ENCODE peak calls at places on chromosomes 16 and 17, in six cellular contexts. U, L, J, K, G and T are unnamed samples.

GRCh38 chr16:17368951-17369350 is 101.8 kb downstream of the XYLT1 start:
- DNase-seq in U (no peak), K (no peak), J (no peak), G (no peak), L (no peak), T (no peak)

GRCh38 chr16:19559242-19559910 is 3.9 kb downstream of the VPS35L start:
- DNase-seq in G (peak; percentile 58), K (peak; percentile 59), J (no peak), U (peak; percentile 35), L (peak; percentile 67), T (peak; percentile 63)

GRCh38 chr17:57956311-57957119 is 1.3 kb upstream of the CUEDC1 start:
- DNase-seq in U (no peak), J (peak; percentile 62), G (no peak), K (no peak), L (no peak), T (peak; percentile 43)

GRCh38 chr16:85812031-85812807 is 12.7 kb downstream of the COX4I1 start:
- DNase-seq in G (no peak), K (no peak), U (no peak), L (no peak), J (no peak), T (no peak)

GRCh38 chr16:31087971-31088370 is 772 bp downstream of the PRSS53 start:
- DNase-seq in L (no peak), G (no peak), U (no peak), J (no peak), K (no peak), T (no peak)

GRCh38 chr17:31134526-31134925 is 39.7 kb downstream of the NF1 start:
- DNase-seq in L (no peak), J (no peak), K (no peak), G (no peak), U (no peak), T (no peak)

GRCh38 chr17:43860077-43860725 is 13.2 kb downstream of the CD300LG start:
- DNase-seq in J (no peak), K (no peak), L (no peak), U (no peak), G (no peak), T (no peak)

GRCh38 chr17:57004944-57005579 is 27.1 kb downstream of the SCPEP1 start:
- DNase-seq in G (no peak), U (peak; percentile 31), J (peak; percentile 71), L (peak; percentile 25), K (no peak), T (peak; percentile 93)

GRCh38 chr17:54785643-54786258 is 114.9 kb upstream of the TOM1L1 start:
- DNase-seq in U (no peak), J (no peak), K (no peak), G (no peak), L (no peak), T (no peak)

GRCh38 chr16:55046146-55046460 is 115.4 kb downstream of the IRX5 start:
- DNase-seq in U (no peak), K (no peak), J (no peak), G (no peak), L (no peak), T (no peak)

GRCh38 chr16:85738878-85739715 is 11.8 kb downstream of the C16orf74 start:
- DNase-seq in K (no peak), U (no peak), J (no peak), G (no peak), L (no peak), T (no peak)

GRCh38 chr17:76593338-76593737 is 7.7 kb upstream of the ST6GALNAC2 start:
- DNase-seq in U (no peak), J (no peak), K (no peak), G (no peak), L (no peak), T (no peak)

GRCh38 chr17:9225305-9226101 is 204.2 kb downstream of the NTN1 start:
- DNase-seq in K (no peak), L (no peak), G (no peak), J (no peak), U (no peak), T (no peak)

GRCh38 chr16:88868974-88869672 is 2.7 kb upstream of the PABPN1L start:
- DNase-seq in J (no peak), G (no peak), U (no peak), L (no peak), K (no peak), T (no peak)

GRCh38 chr17:53894591-53894990 is 71.9 kb downstream of the KIF2B start:
- DNase-seq in L (no peak), K (no peak), G (no peak), J (no peak), U (no peak), T (no peak)

GRCh38 chr16:68033101-68033500 is 10.0 kb downstream of the DUS2 start:
- DNase-seq in J (no peak), K (no peak), G (no peak), L (no peak), U (no peak), T (no peak)

GRCh38 chr17:69060835-69061234 is at the start of gene ABCA9:
- DNase-seq in J (no peak), U (no peak), L (no peak), G (no peak), K (peak; percentile 90), T (no peak)
- TF ChIP-seq MYC in J (no peak), U (no peak), L (no peak), G (no peak), K (no peak), T (no peak)

GRCh38 chr17:80220709-80221215 is 535 bp downstream of the SLC26A11 start:
- DNase-seq in L (no peak), J (no peak), K (peak; percentile 14), U (peak; percentile 46), G (no peak), T (no peak)
- TF ChIP-seq MAX in L (no peak), J (no peak), K (no peak), U (no peak), G (no peak), T (no peak)

GRCh38 chr16:4341250-4341649 is 9.9 kb downstream of the PAM16 start:
- DNase-seq in G (no peak), K (no peak), L (no peak), U (no peak), J (no peak), T (no peak)

GRCh38 chr16:4339455-4339854 is 11.7 kb downstream of the PAM16 start:
- DNase-seq in G (no peak), L (no peak), K (no peak), J (no peak), U (no peak), T (no peak)

GRCh38 chr16:4338712-4339299 is 12.3 kb downstream of the PAM16 start:
- DNase-seq in U (no peak), G (no peak), L (no peak), K (no peak), J (no peak), T (no peak)

GRCh38 chr16:4340443-4340842 is 10.7 kb downstream of the PAM16 start:
- DNase-seq in G (no peak), J (no peak), U (no peak), L (no peak), K (no peak), T (no peak)

GRCh38 chr16:4339909-4340308 is 11.2 kb downstream of the PAM16 start:
- DNase-seq in U (no peak), L (no peak), G (no peak), K (peak; percentile 64), J (no peak), T (no peak)
- TF ChIP-seq CTCF in U (no peak), L (no peak), G (no peak), K (no peak), J (no peak), T (no peak)

DNA sequence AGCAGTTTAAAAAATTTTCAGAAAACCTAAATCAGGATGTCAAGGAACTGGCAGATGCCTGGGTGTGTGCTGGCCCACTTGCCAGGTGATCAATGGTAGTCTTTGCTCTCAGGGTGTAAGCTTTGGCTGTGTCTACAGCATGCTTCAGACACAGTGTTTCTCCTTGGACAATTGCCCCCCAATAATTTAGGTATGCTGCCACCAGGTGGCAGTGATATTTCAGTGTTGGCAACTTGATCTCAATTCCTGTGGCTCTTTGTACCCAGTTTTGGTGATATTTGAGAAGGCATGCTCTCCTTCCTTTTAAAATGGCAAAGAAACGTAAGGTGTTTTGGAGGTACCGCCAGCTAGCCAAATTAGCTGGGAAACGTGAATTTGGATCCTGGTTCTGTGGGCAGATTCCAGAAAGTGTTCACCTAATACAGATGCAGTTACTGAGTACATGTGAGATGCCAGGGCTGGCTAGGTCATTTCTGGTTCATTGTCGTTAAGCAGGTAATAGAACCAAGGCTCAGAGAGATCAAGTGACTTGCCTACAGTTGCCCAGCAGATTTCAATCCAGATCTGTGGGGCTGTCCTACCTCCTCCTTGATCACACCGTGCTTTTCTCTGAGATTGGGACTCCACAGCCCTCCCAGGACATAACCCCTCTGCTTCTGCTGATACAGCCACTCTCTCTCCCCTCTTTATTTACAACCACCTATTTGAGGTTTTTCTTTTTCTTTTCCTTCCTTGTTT is 155.6 kb upstream of the PLCG2 start:
- DNase-seq in K (peak; percentile 80), J (peak; percentile 37), L (peak; percentile 81), U (peak; percentile 73), G (peak; percentile 50), T (peak; percentile 75)
- TF ChIP-seq MYC in K (no peak), J (no peak), L (no peak), U (no peak), G (no peak), T (no peak)

GRCh38 chr17:83189673-83190385 is 110.4 kb downstream of the METRNL start:
- DNase-seq in G (peak; percentile 60), K (peak; percentile 45), J (no peak), L (no peak), U (no peak), T (no peak)

GRCh38 chr17:83190601-83191387 is 111.4 kb downstream of the METRNL start:
- DNase-seq in G (no peak), J (no peak), K (no peak), U (no peak), L (no peak), T (no peak)

GRCh38 chr17:83192161-83192788 is 112.9 kb downstream of the METRNL start:
- DNase-seq in L (no peak), G (no peak), K (no peak), U (no peak), J (no peak), T (peak; percentile 17)

GRCh38 chr17:83193336-83194188 is 114.2 kb downstream of the METRNL start:
- DNase-seq in J (no peak), K (no peak), L (no peak), U (no peak), G (no peak), T (peak; percentile 88)

GRCh38 chr17:83191388-83192160 is 112.2 kb downstream of the METRNL start:
- DNase-seq in G (no peak), J (no peak), U (no peak), L (no peak), K (no peak), T (no peak)
- TF ChIP-seq MAX in G (no peak), J (no peak), U (no peak), L (no peak), K (no peak), T (no peak)

GRCh38 chr17:1908699-1909309 is 79.0 kb downstream of the RPA1 start:
- DNase-seq in U (peak; percentile 85), L (peak; percentile 68), J (no peak), G (peak; percentile 72), K (peak; percentile 64), T (peak; percentile 65)
- TF ChIP-seq CTCF in U (peak; percentile 95), L (peak; percentile 75), J (peak; percentile 66), G (peak; percentile 89), K (peak; percentile 60), T (peak; percentile 49)

GRCh38 chr17:74833501-74834361 is 26.0 kb downstream of the GRIN2C start:
- DNase-seq in L (no peak), U (no peak), G (no peak), J (no peak), K (no peak), T (peak; percentile 49)
- TF ChIP-seq MYC in L (no peak), U (no peak), G (no peak), J (no peak), K (no peak), T (no peak)